ENCODE peak calls at places on chromosomes 12 and 14, in eight cellular contexts. H is RWPE1, F is adrenal gland, K is lower lobe of right lung, Q is thoracic aorta, J is transverse colon, I is hepatocyte, P is spleen. N is an unnamed sample.

GRCh38 chr12:68667896-68668295 is 18.9 kb upstream of the NUP107 start:
- DNase-seq in H (no peak), F (no peak), K (no peak), Q (no peak), J (no peak), I (no peak), P (no peak), N (peak; percentile 40)

GRCh38 chr14:101201535-101202125 is 298.1 kb upstream of the RTL1 start:
- DNase-seq in H (no peak), F (peak; percentile 6), K (peak; percentile 15), Q (no peak), J (no peak), I (no peak), P (peak; percentile 32), N (no peak)

GRCh38 chr14:76778546-76779215 is 17.4 kb downstream of the VASH1 start:
- DNase-seq in H (no peak), F (no peak), K (no peak), Q (no peak), J (no peak), I (no peak), P (peak; percentile 69), N (no peak)

GRCh38 chr12:3419538-3419937 is 71.5 kb upstream of the PRMT8 start:
- DNase-seq in H (no peak), F (no peak), K (no peak), Q (no peak), J (no peak), I (no peak), P (no peak), N (no peak)

GRCh38 chr14:101553931-101554330 is 7.4 kb upstream of the DIO3 start:
- DNase-seq in H (no peak), F (no peak), K (no peak), Q (no peak), J (no peak), I (no peak), P (no peak), N (no peak)

GRCh38 chr12:74170645-74171477 is 366.8 kb upstream of the ATXN7L3B start:
- DNase-seq in H (no peak), F (no peak), K (no peak), Q (no peak), J (no peak), I (no peak), P (peak; percentile 49), N (no peak)

GRCh38 chr14:104598039-104598438 is 6.5 kb downstream of the TMEM179 start:
- DNase-seq in H (no peak), F (no peak), K (no peak), Q (no peak), J (no peak), I (no peak), P (peak; percentile 56), N (no peak)

GRCh38 chr14:101476931-101477553 is 84.3 kb upstream of the DIO3 start:
- DNase-seq in H (peak; percentile 25), F (peak; percentile 45), K (peak; percentile 67), Q (no peak), J (peak; percentile 73), I (peak; percentile 83), P (peak; percentile 56), N (peak; percentile 10)

GRCh38 chr12:96872946-96873345 is 34.1 kb upstream of the NEDD1 start:
- DNase-seq in H (no peak), F (no peak), K (no peak), Q (no peak), J (no peak), I (no peak), P (no peak), N (no peak)

GRCh38 chr12:124422570-124423523 is 128.0 kb downstream of the RFLNA start:
- DNase-seq in H (peak; percentile 96), F (peak; percentile 95), K (peak; percentile 90), Q (peak; percentile 87), J (peak; percentile 92), I (peak; percentile 89), P (no peak), N (peak; percentile 81)

GRCh38 chr12:46296822-46297221 is 28.0 kb upstream of the SLC38A1 start:
- DNase-seq in H (no peak), F (no peak), K (no peak), Q (no peak), J (no peak), I (no peak), P (no peak), N (no peak)

GRCh38 chr14:29442720-29443119 is 484.9 kb downstream of the PRKD1 start:
- DNase-seq in H (peak; percentile 26), F (no peak), K (no peak), Q (no peak), J (no peak), I (no peak), P (no peak), N (peak; percentile 86)

DNA sequence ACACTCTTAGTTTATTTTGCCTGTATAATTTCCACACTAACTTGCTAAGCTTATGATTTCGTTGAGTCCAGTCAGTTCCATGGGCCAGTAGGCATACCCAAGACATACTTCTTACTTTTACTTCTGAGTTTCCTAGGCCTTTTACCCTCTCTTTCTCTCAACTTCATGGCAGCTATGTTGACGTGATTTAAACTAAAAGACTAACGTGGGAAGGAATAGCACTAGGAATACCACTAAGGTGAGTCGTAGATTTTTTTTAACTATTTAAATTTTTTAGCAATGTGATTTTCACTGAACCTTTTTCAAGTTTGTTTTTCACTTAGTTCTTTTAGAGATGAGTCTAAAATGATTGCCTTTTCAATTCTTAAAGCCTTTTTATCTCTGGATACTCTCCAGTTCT is 793.5 kb upstream of the NOVA1 start:
- DNase-seq in H (no peak), F (no peak), K (no peak), Q (no peak), J (no peak), I (no peak), P (no peak), N (no peak)
- TF ChIP-seq CTCF in H (no peak), F (no peak), K (no peak), Q (no peak), J (no peak), I (no peak), P (no peak), N (no peak)

DNA sequence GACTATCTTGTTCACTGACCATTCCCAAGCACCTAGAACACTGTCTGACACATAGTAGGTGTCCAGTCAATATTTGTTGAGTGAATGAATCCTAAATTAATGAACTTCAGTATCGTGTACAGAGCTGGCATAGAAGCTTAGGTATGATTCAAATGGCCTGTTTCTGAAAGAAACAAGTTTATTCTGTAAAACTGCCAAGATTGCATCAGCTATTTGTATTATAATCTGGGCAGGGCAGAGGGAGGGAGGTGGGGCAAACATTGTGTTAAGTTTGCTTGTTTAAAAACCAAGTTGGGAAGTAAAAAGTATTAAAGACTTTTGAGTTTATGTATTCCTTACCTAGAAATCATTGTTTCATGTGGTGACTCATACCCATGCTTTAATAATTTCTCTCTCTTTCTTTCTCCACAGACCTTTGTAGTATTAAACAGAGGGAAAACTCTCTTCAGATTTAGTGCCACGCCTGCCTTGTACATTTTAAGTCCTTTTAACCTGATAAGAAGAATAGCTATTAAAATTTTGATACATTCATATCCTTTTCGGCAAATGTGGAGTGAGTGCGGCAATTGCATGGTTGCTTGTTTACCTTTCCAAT is 92.8 kb downstream of the SCN8A start:
- DNase-seq in H (peak; percentile 34), F (no peak), K (no peak), Q (no peak), J (peak; percentile 15), I (no peak), P (no peak), N (peak; percentile 7)
- H3K27ac ChIP-seq in H (no peak overlapping the region), F (no peak overlapping the region), K (no peak overlapping the region), Q (no peak overlapping the region), J (peak overlapping the region; percentile 78), I (peak overlapping the region; percentile 39), P (no peak overlapping the region), N (peak overlapping the region; percentile 39)

DNA sequence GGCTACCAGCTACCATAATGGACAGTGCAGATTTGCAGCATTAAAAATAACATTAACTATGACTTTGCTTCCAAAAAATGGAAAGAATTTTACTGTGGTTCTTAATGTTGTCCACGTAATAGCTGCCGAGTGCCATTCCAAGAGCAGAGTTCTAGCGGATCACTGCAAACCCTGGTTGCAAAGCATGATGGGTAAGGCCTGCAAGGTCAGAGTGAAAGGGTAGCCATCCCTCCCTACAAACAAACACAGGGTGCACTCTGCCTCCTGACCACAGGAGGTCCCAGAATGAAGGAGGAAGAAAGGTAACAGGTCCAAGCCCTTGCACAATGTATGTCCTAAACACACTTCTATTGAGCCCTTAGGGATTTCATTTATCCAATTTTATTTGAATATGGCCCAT is 157.6 kb downstream of the DPF3 start:
- DNase-seq in H (peak; percentile 10), F (no peak), K (no peak), Q (no peak), J (no peak), I (no peak), P (no peak), N (no peak)
- TF ChIP-seq CTCF in H (no peak), F (no peak), K (no peak), Q (no peak), J (peak; percentile 18), I (peak; percentile 10), P (no peak), N (no peak)

GRCh38 chr12:112381421-112381897 is 772 bp downstream of the HECTD4 start:
- DNase-seq in H (peak; percentile 20), F (no peak), K (peak; percentile 54), Q (no peak), J (peak; percentile 50), I (peak; percentile 62), P (no peak), N (peak; percentile 34)

GRCh38 chr12:112375105-112375504 is 7.1 kb downstream of the HECTD4 start:
- DNase-seq in H (no peak), F (no peak), K (no peak), Q (no peak), J (no peak), I (no peak), P (no peak), N (no peak)

GRCh38 chr12:112382866-112383265 is 635 bp upstream of the HECTD4 start:
- DNase-seq in H (no peak), F (no peak), K (no peak), Q (no peak), J (no peak), I (no peak), P (no peak), N (no peak)

GRCh38 chr12:112381898-112382796 is at the start of gene HECTD4:
- DNase-seq in H (peak; percentile 89), F (peak; percentile 96), K (peak; percentile 99), Q (peak; percentile 75), J (peak; percentile 96), I (peak; percentile 98), P (peak; percentile 99), N (peak; percentile 94)

GRCh38 chr12:112380663-112381420 is 1.4 kb downstream of the HECTD4 start:
- DNase-seq in H (peak; percentile 13), F (no peak), K (no peak), Q (no peak), J (no peak), I (peak; percentile 17), P (peak; percentile 76), N (peak; percentile 43)
- H3K27ac ChIP-seq in H (peak overlapping the region; percentile 81), F (no peak overlapping the region), K (peak overlapping the region; percentile 87), Q (no peak overlapping the region), J (peak overlapping the region; percentile 97), I (peak overlapping the region; percentile 93), P (no peak overlapping the region), N (peak overlapping the region; percentile 84)

GRCh38 chr12:50314629-50315312 is 31.5 kb upstream of the LIMA1 start:
- DNase-seq in H (peak; percentile 55), F (no peak), K (no peak), Q (no peak), J (no peak), I (peak; percentile 49), P (no peak), N (peak; percentile 75)
- TF ChIP-seq CTCF in H (peak; percentile 62), F (peak; percentile 61), K (peak; percentile 48), Q (peak; percentile 55), J (peak; percentile 48), I (peak; percentile 91), P (peak; percentile 47), N (peak; percentile 76)

N was measured in A673.